ENCODE peak calls at places on chromosomes 16 and 17, in seven cellular contexts. One of them, this sample, is unnamed. For H3K9me3, the result is how much of the 10 kb centered on the place peaks cover.

GRCh38 chr17:57523926-57524634 is 221.0 kb downstream of the CCDC182 start:
- DNase-seq in neuronal stem cell: no peak
- DNase-seq in GM12878: no peak
- DNase-seq in IMR-90: peak
- DNase-seq in H1: no peak
- DNase-seq in HCT116: peak
- DNase-seq in GM23248: peak
- DNase-seq in this sample: no peak

GRCh38 chr17:54937426-54937825 is 31.0 kb downstream of the COX11 start:
- DNase-seq in neuronal stem cell: no peak
- DNase-seq in GM12878: no peak
- DNase-seq in IMR-90: no peak
- DNase-seq in H1: no peak
- DNase-seq in HCT116: no peak
- DNase-seq in GM23248: no peak
- DNase-seq in this sample: no peak

GRCh38 chr16:72739577-72739976 is 308.4 kb downstream of the ZFHX3 start:
- DNase-seq in neuronal stem cell: no peak
- DNase-seq in GM12878: no peak
- DNase-seq in IMR-90: peak
- DNase-seq in H1: no peak
- DNase-seq in HCT116: no peak
- DNase-seq in GM23248: peak
- DNase-seq in this sample: no peak

GRCh38 chr17:20281860-20282259 is 185.5 kb downstream of the LGALS9B start:
- DNase-seq in neuronal stem cell: no peak
- DNase-seq in GM12878: no peak
- DNase-seq in IMR-90: no peak
- DNase-seq in H1: no peak
- DNase-seq in HCT116: no peak
- DNase-seq in GM23248: no peak
- DNase-seq in this sample: no peak

GRCh38 chr16:19881783-19882182 is 2.9 kb downstream of the GPRC5B start:
- DNase-seq in neuronal stem cell: no peak
- DNase-seq in GM12878: no peak
- DNase-seq in IMR-90: no peak
- DNase-seq in H1: peak
- DNase-seq in HCT116: no peak
- DNase-seq in GM23248: no peak
- DNase-seq in this sample: no peak

GRCh38 chr17:41692722-41693521 is 4.2 kb downstream of the EIF1 start:
- DNase-seq in neuronal stem cell: no peak
- DNase-seq in GM12878: no peak
- DNase-seq in IMR-90: peak
- DNase-seq in H1: no peak
- DNase-seq in HCT116: no peak
- DNase-seq in GM23248: peak
- DNase-seq in this sample: no peak

GRCh38 chr16:37511-37910 is 15.9 kb downstream of the POLR3K start:
- DNase-seq in neuronal stem cell: no peak
- DNase-seq in GM12878: no peak
- DNase-seq in IMR-90: no peak
- DNase-seq in H1: no peak
- DNase-seq in HCT116: no peak
- DNase-seq in GM23248: no peak
- DNase-seq in this sample: no peak

GRCh38 chr17:41413982-41414381 is 10.4 kb downstream of the KRT37 start:
- DNase-seq in neuronal stem cell: no peak
- DNase-seq in GM12878: no peak
- DNase-seq in IMR-90: no peak
- DNase-seq in H1: no peak
- DNase-seq in HCT116: no peak
- DNase-seq in GM23248: no peak
- DNase-seq in this sample: no peak

GRCh38 chr17:44235583-44235936 is 16.1 kb upstream of the UBTF start:
- DNase-seq in neuronal stem cell: no peak
- DNase-seq in GM12878: no peak
- DNase-seq in IMR-90: peak
- DNase-seq in H1: no peak
- DNase-seq in HCT116: peak
- DNase-seq in GM23248: peak
- DNase-seq in this sample: no peak

GRCh38 chr16:31471875-31472558 is at the start of gene TGFB1I1:
- DNase-seq in neuronal stem cell: no peak
- DNase-seq in GM12878: no peak
- DNase-seq in IMR-90: peak
- DNase-seq in H1: peak
- DNase-seq in HCT116: no peak
- DNase-seq in GM23248: peak
- DNase-seq in this sample: no peak

GRCh38 chr17:21058098-21058893 is 15.5 kb upstream of the USP22 start:
- DNase-seq in neuronal stem cell: no peak
- DNase-seq in GM12878: no peak
- DNase-seq in IMR-90: peak
- DNase-seq in H1: no peak
- DNase-seq in HCT116: no peak
- DNase-seq in GM23248: peak
- DNase-seq in this sample: no peak

GRCh38 chr16:83268164-83268563 is 539.6 kb upstream of the HSBP1 start:
- DNase-seq in neuronal stem cell: no peak
- DNase-seq in GM12878: no peak
- DNase-seq in IMR-90: no peak
- DNase-seq in H1: no peak
- DNase-seq in HCT116: no peak
- DNase-seq in GM23248: no peak
- DNase-seq in this sample: no peak

GRCh38 chr16:11263737-11264136 is 5.4 kb downstream of the TNP2 start:
- DNase-seq in neuronal stem cell: no peak
- DNase-seq in GM12878: no peak
- DNase-seq in IMR-90: no peak
- DNase-seq in H1: no peak
- DNase-seq in HCT116: no peak
- DNase-seq in GM23248: no peak
- DNase-seq in this sample: no peak

GRCh38 chr16:71830359-71830758 is 15.4 kb upstream of the ATXN1L start:
- DNase-seq in neuronal stem cell: no peak
- DNase-seq in GM12878: no peak
- DNase-seq in IMR-90: no peak
- DNase-seq in H1: no peak
- DNase-seq in HCT116: no peak
- DNase-seq in GM23248: no peak
- DNase-seq in this sample: no peak

GRCh38 chr16:51880776-51881175 is 666.2 kb downstream of the TOX3 start:
- DNase-seq in neuronal stem cell: no peak
- DNase-seq in GM12878: no peak
- DNase-seq in IMR-90: peak
- DNase-seq in H1: no peak
- DNase-seq in HCT116: no peak
- DNase-seq in GM23248: peak
- DNase-seq in this sample: no peak

GRCh38 chr16:69382421-69382820 is 3.4 kb downstream of the TERF2 start:
- DNase-seq in neuronal stem cell: no peak
- DNase-seq in GM12878: no peak
- DNase-seq in IMR-90: peak
- DNase-seq in H1: no peak
- DNase-seq in HCT116: no peak
- DNase-seq in GM23248: no peak
- DNase-seq in this sample: no peak

GRCh38 chr17:43952724-43953666 is 745 bp downstream of the PYY start:
- DNase-seq in neuronal stem cell: peak
- DNase-seq in GM12878: no peak
- DNase-seq in IMR-90: no peak
- DNase-seq in H1: peak
- DNase-seq in HCT116: no peak
- DNase-seq in GM23248: peak
- DNase-seq in this sample: no peak

GRCh38 chr17:19769946-19770652 is 22.0 kb upstream of the ALDH3A1 start:
- DNase-seq in neuronal stem cell: no peak
- DNase-seq in GM12878: no peak
- DNase-seq in IMR-90: peak
- DNase-seq in H1: peak
- DNase-seq in HCT116: no peak
- DNase-seq in GM23248: peak
- DNase-seq in this sample: no peak

GRCh38 chr17:82000803-82001649 is 21.7 kb downstream of the CENPX start:
- DNase-seq in neuronal stem cell: no peak
- DNase-seq in GM12878: no peak
- DNase-seq in IMR-90: no peak
- DNase-seq in H1: peak
- DNase-seq in HCT116: no peak
- DNase-seq in GM23248: no peak
- DNase-seq in this sample: no peak

GRCh38 chr17:66727634-66728570 is 107.0 kb upstream of the CACNG5 start:
- DNase-seq in neuronal stem cell: peak
- DNase-seq in GM12878: no peak
- DNase-seq in IMR-90: peak
- DNase-seq in H1: peak
- DNase-seq in HCT116: peak
- DNase-seq in GM23248: peak
- DNase-seq in this sample: no peak

GRCh38 chr16:59067207-59067606 is 333.1 kb upstream of the GOT2 start:
- DNase-seq in neuronal stem cell: no peak
- DNase-seq in GM12878: no peak
- DNase-seq in IMR-90: peak
- DNase-seq in H1: no peak
- DNase-seq in HCT116: no peak
- DNase-seq in GM23248: no peak
- DNase-seq in this sample: no peak

GRCh38 chr16:1414532-1415265 is at the start of gene UNKL:
- DNase-seq in neuronal stem cell: peak
- DNase-seq in GM12878: no peak
- DNase-seq in IMR-90: peak
- DNase-seq in H1: peak
- DNase-seq in HCT116: no peak
- DNase-seq in GM23248: peak
- DNase-seq in this sample: peak

GRCh38 chr17:82936768-82937171 is 96.9 kb upstream of the ZNF750 start:
- DNase-seq in neuronal stem cell: no peak
- DNase-seq in GM12878: no peak
- DNase-seq in IMR-90: no peak
- DNase-seq in H1: no peak
- DNase-seq in HCT116: no peak
- DNase-seq in GM23248: no peak
- DNase-seq in this sample: no peak

DNA sequence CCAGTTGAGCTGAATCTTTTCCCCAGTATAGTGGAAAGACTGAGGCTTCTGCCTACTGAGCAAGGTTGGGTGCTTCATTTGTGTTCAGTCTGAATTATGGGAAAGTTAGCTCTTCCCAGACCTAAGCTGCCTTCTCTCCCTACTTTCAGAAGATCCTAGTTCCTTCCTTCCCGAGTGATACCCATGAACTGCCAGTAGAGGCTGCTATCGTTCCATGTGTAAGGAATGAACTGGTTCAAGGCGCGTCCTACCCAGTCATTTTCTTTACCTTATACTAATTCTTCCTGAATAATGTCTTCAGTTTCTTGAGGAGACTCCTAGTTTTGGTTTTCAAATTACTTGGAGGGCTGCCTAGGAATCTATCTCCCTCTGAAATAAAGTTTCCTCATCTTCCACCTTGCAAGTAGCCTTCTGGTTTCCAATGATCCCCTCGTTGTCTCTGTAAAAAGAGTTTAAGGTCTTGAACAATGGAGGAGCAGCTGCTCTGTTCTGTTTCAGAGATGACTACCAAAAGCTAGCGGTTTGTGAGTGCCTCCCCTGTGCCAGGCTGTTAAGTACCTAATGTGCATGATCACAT is 934 bp upstream of the AOC2 start:
- DNase-seq in neuronal stem cell: no peak
- DNase-seq in GM12878: no peak
- DNase-seq in IMR-90: peak
- DNase-seq in H1: no peak
- DNase-seq in HCT116: peak
- DNase-seq in GM23248: peak
- DNase-seq in this sample: no peak
- H3K9ac ChIP-seq in neuronal stem cell: no peak
- H3K9ac ChIP-seq in GM12878: no peak
- H3K9ac ChIP-seq in IMR-90: no peak
- H3K9ac ChIP-seq in H1: no peak
- H3K9ac ChIP-seq in HCT116: no peak
- H3K9ac ChIP-seq in GM23248: no peak
- H3K9ac ChIP-seq in this sample: no peak

DNA sequence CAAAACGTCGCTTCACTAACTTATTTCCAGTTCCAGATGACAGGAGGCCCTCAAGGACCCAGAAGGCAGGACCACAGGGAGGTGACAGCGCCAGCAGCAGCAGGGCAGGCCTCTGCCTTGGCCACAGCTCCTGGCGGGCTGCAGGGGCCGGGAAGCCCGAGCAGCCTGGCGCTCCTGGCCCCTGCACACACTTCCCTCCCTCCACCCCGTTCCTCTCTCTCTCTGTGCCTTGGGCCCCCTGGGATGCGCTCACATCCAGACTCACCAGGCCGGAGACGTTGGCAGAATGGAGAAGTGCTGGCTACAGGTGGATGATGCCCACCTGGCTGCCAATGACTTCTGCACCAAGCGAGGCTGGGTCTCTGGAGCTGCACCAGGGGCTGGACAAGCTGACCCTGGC is 12.7 kb downstream of the ZNF594 start:
- DNase-seq in neuronal stem cell: no peak
- DNase-seq in GM12878: no peak
- DNase-seq in IMR-90: no peak
- DNase-seq in H1: no peak
- DNase-seq in HCT116: no peak
- DNase-seq in GM23248: no peak
- DNase-seq in this sample: no peak
- H3K9me3 ChIP-seq in neuronal stem cell: under half
- H3K9me3 ChIP-seq in GM12878: under half
- H3K9me3 ChIP-seq in IMR-90: half or more
- H3K9me3 ChIP-seq in H1: half or more
- H3K9me3 ChIP-seq in HCT116: under half
- H3K9me3 ChIP-seq in GM23248: under half
- H3K9me3 ChIP-seq in this sample: under half

GRCh38 chr17:3006801-3007200 is 56.6 kb downstream of the OR1D5 start:
- DNase-seq in neuronal stem cell: no peak
- DNase-seq in GM12878: no peak
- DNase-seq in IMR-90: no peak
- DNase-seq in H1: no peak
- DNase-seq in HCT116: no peak
- DNase-seq in GM23248: no peak
- DNase-seq in this sample: no peak
- H3K4me2 ChIP-seq in neuronal stem cell: no peak
- H3K4me2 ChIP-seq in GM12878: no peak
- H3K4me2 ChIP-seq in IMR-90: no peak
- H3K4me2 ChIP-seq in H1: no peak
- H3K4me2 ChIP-seq in HCT116: no peak
- H3K4me2 ChIP-seq in GM23248: no peak
- H3K4me2 ChIP-seq in this sample: no peak

DNA sequence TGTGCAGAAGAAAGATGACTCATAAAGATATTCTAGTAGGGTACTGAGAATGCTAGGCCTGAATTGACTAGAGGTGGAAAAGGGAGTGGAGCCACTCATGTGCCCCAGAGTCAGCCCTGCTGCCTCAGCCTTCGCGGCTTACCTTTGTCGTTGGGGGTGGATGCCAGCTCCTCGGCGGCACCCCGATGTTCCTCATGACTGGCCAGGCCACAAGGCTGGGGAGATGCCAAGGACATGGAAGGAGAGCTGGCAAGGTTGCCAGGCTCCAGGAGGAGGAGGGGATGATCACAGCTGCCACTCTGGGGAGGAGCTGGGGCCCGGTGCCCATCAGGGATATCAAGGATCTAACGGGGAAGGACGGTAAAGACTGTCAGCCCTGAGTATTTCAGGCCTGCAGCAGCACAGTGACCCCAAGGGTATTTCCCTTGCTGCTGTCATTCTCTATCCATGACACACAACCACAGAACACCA is 9.6 kb upstream of the SLC35B1 start:
- DNase-seq in neuronal stem cell: no peak
- DNase-seq in GM12878: no peak
- DNase-seq in IMR-90: no peak
- DNase-seq in H1: no peak
- DNase-seq in HCT116: no peak
- DNase-seq in GM23248: no peak
- DNase-seq in this sample: no peak
- H3K9ac ChIP-seq in neuronal stem cell: no peak
- H3K9ac ChIP-seq in GM12878: no peak
- H3K9ac ChIP-seq in IMR-90: no peak
- H3K9ac ChIP-seq in H1: no peak
- H3K9ac ChIP-seq in HCT116: no peak
- H3K9ac ChIP-seq in GM23248: no peak
- H3K9ac ChIP-seq in this sample: no peak

This sample was measured in MM.1S.